ENCODE peak calls at places on chromosomes 5 and 9, in four cellular contexts. E is stimulated activated CD4-positive, alpha-beta T cell treated with anti-CD3 and anti-CD28 coated beads, Interleukin-2, amount 100 ng/mL, for 4 hours; G is CD4-positive, alpha-beta memory T cell; Y is NCI-H2081. A is an unnamed sample.

GRCh38 chr5:149448831-149449714 is 70.0 kb upstream of the IL17B start:
- DNase-seq in E (no peak), G (no peak), Y (no peak), A (peak)

GRCh38 chr9:4174781-4175180 is 125.1 kb downstream of the GLIS3 start:
- DNase-seq in E (no peak), G (no peak), Y (no peak), A (no peak)

GRCh38 chr9:91033802-91034201 is 232.2 kb downstream of the SYK start:
- DNase-seq in E (peak), G (peak), Y (no peak), A (no peak)

GRCh38 chr9:29691758-29692407 is 2118.6 kb upstream of the C9orf72 start:
- DNase-seq in E (no peak), G (no peak), Y (peak), A (no peak)

GRCh38 chr5:59320420-59320819 is 573.1 kb downstream of the PDE4D start:
- DNase-seq in E (no peak), G (no peak), Y (no peak), A (no peak)

GRCh38 chr5:17065468-17065867 is 129.4 kb upstream of the MYO10 start:
- DNase-seq in E (no peak), G (no peak), Y (no peak), A (no peak)

GRCh38 chr9:2465921-2466460 is 155.6 kb upstream of the VLDLR start:
- DNase-seq in E (no peak), G (no peak), Y (peak), A (no peak)

GRCh38 chr5:143226872-143227271 is 176.6 kb downstream of the NR3C1 start:
- DNase-seq in E (no peak), G (no peak), Y (no peak), A (no peak)

GRCh38 chr9:36306481-36307306 is 48.4 kb upstream of the GNE start:
- DNase-seq in E (no peak), G (no peak), Y (peak), A (no peak)

GRCh38 chr5:39503148-39503547 is 78.4 kb upstream of the DAB2 start:
- DNase-seq in E (no peak), G (no peak), Y (no peak), A (no peak)

GRCh38 chr5:14034991-14035390 is 90.5 kb upstream of the DNAH5 start:
- DNase-seq in E (no peak), G (no peak), Y (no peak), A (no peak)

GRCh38 chr9:17837931-17838330 is 259.1 kb downstream of the SH3GL2 start:
- DNase-seq in E (no peak), G (no peak), Y (no peak), A (no peak)

GRCh38 chr5:16570121-16570815 is 46.5 kb downstream of the RETREG1 start:
- DNase-seq in E (no peak), G (no peak), Y (no peak), A (no peak)

GRCh38 chr5:149537374-149537959 is 13.8 kb downstream of the CSNK1A1 start:
- DNase-seq in E (no peak), G (no peak), Y (no peak), A (no peak)

GRCh38 chr5:173557123-173557903 is 59.1 kb downstream of the BOD1 start:
- DNase-seq in E (no peak), G (no peak), Y (no peak), A (no peak)

GRCh38 chr5:9401786-9402472 is 143.9 kb downstream of the SEMA5A start:
- DNase-seq in E (no peak), G (no peak), Y (peak), A (no peak)